ENCODE peak calls at places on chromosomes 12 and 14, in five cellular contexts. L is psoas muscle, E is uterus, Z is dorsolateral prefrontal cortex, B is lower lobe of right lung. A is an unnamed sample.

GRCh38 chr12:38116968-38117367 is 199.6 kb upstream of the ALG10B start:
- DNase-seq in E (no peak), Z (no peak), B (no peak), L (no peak), A (no peak)

GRCh38 chr14:33323979-33324378 is 385.3 kb downstream of the NPAS3 start:
- DNase-seq in E (no peak), B (no peak), Z (no peak), L (no peak), A (no peak)

GRCh38 chr14:36771256-36771655 is 109.6 kb downstream of the PAX9 start:
- DNase-seq in E (no peak), B (no peak), L (no peak), Z (no peak), A (no peak)

GRCh38 chr12:18683603-18684002 is 54.2 kb downstream of the PLCZ1 start:
- DNase-seq in E (no peak), B (no peak), Z (no peak), L (no peak), A (no peak)

GRCh38 chr12:54082402-54082892 is 28.8 kb downstream of the HOXC4 start:
- DNase-seq in B (no peak), E (peak; percentile 73), L (peak; percentile 57), Z (no peak), A (peak; percentile 29)

GRCh38 chr14:25006961-25007795 is 42.8 kb downstream of the STXBP6 start:
- DNase-seq in B (no peak), E (no peak), Z (no peak), L (no peak), A (no peak)

GRCh38 chr12:117596968-117597367 is 235.5 kb upstream of the NOS1 start:
- DNase-seq in L (no peak), Z (no peak), B (no peak), E (no peak), A (no peak)

GRCh38 chr14:77991128-77991772 is 178.9 kb upstream of the NRXN3 start:
- DNase-seq in E (no peak), B (no peak), L (no peak), Z (no peak), A (peak; percentile 66)

GRCh38 chr14:69990319-69990718 is 111.1 kb downstream of the SMOC1 start:
- DNase-seq in L (no peak), Z (no peak), E (no peak), B (no peak), A (no peak)

GRCh38 chr12:47604474-47604873 is 101.4 kb downstream of the RPAP3 start:
- DNase-seq in Z (no peak), L (no peak), E (no peak), B (no peak), A (no peak)

GRCh38 chr12:49131973-49132461 is 822 bp upstream of the TUBA1B start:
- DNase-seq in B (no peak), E (no peak), Z (no peak), L (no peak), A (peak; percentile 59)

GRCh38 chr12:14554281-14555008 is 13.2 kb downstream of the PLBD1 start:
- DNase-seq in E (peak; percentile 20), Z (peak; percentile 50), B (peak; percentile 94), L (peak; percentile 94), A (no peak)

GRCh38 chr12:124538194-124539082 is 29.0 kb downstream of the NCOR2 start:
- DNase-seq in Z (no peak), L (peak; percentile 51), E (no peak), B (no peak), A (no peak)

GRCh38 chr14:93976477-93977057 is at the start of gene ASB2:
- DNase-seq in E (peak; percentile 54), L (peak; percentile 76), Z (no peak), B (no peak), A (peak; percentile 69)

GRCh38 chr12:126726481-126727217 is 1540.3 kb upstream of the TMEM132C start:
- DNase-seq in E (no peak), Z (no peak), L (no peak), B (no peak), A (no peak)

GRCh38 chr14:94638330-94638729 is 26.1 kb downstream of the SERPINA3 start:
- DNase-seq in L (no peak), E (no peak), Z (no peak), B (no peak), A (no peak)

GRCh38 chr14:103808403-103809001 is 38.9 kb downstream of the PPP1R13B start:
- DNase-seq in L (peak; percentile 82), E (peak; percentile 70), Z (peak; percentile 59), B (peak; percentile 73), A (peak; percentile 91)

GRCh38 chr14:69045857-69046351 is 66.8 kb upstream of the ACTN1 start:
- DNase-seq in Z (no peak), L (no peak), E (no peak), B (no peak), A (no peak)

GRCh38 chr12:45637706-45638105 is 91.8 kb upstream of the ARID2 start:
- DNase-seq in Z (no peak), L (no peak), B (no peak), E (no peak), A (no peak)

GRCh38 chr12:124928095-124928911 is 13.9 kb upstream of the UBC start:
- DNase-seq in E (peak; percentile 84), B (peak; percentile 91), L (peak; percentile 92), Z (no peak), A (peak; percentile 50)

GRCh38 chr14:51318777-51319176 is 78.7 kb downstream of the TMX1 start:
- DNase-seq in L (no peak), B (no peak), E (no peak), Z (no peak), A (no peak)

GRCh38 chr12:48542300-48542928 is 17.0 kb downstream of the OR8S1 start:
- DNase-seq in L (no peak), Z (no peak), B (peak; percentile 62), E (no peak), A (peak; percentile 69)

GRCh38 chr12:52867636-52868035 is 18.8 kb upstream of the KRT78 start:
- DNase-seq in L (peak; percentile 77), B (peak; percentile 86), Z (no peak), E (no peak), A (no peak)

GRCh38 chr14:97056086-97056485 is 258.9 kb downstream of the VRK1 start:
- DNase-seq in B (no peak), L (no peak), E (no peak), Z (no peak), A (no peak)

GRCh38 chr14:24366664-24367505 is 1.1 kb upstream of the NFATC4 start:
- DNase-seq in Z (no peak), B (peak; percentile 94), L (peak; percentile 93), E (peak; percentile 96), A (peak; percentile 96)

GRCh38 chr12:570949-571794 is 92.1 kb downstream of the NINJ2 start:
- DNase-seq in E (peak; percentile 74), Z (no peak), B (peak; percentile 60), L (peak; percentile 89), A (no peak)

GRCh38 chr12:90280564-90281058 is 572.0 kb upstream of the ATP2B1 start:
- DNase-seq in Z (no peak), L (no peak), E (no peak), B (no peak), A (no peak)

GRCh38 chr12:124592050-124592449 is 24.6 kb upstream of the NCOR2 start:
- DNase-seq in B (no peak), Z (no peak), E (no peak), L (no peak), A (no peak)

GRCh38 chr14:30988509-30988908 is 36.9 kb upstream of the AP4S1 start:
- DNase-seq in Z (no peak), B (no peak), L (no peak), E (no peak), A (no peak)

DNA sequence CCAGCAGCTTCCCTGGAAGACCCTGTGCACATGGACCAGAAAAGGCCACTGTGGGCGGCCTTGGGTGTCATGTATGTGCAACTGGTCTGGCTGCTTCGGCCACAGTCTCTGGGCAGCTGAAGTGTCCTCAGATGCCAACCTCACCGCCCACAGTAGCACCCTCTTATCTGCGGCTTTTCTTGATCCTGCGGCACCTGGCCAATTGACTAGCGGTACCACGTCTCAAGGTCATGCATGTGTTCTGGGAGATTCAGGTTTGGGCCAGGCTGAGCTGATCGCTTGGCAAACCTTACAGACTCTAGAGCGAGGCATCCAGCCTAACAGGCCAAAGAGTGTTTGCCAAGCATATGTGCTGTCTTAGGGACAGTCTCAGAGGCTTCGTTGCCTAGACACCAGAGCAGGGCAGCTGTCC is 60.7 kb downstream of the CACNA1C start:
- DNase-seq in L (no peak), B (no peak), E (no peak), Z (no peak), A (no peak)
- H3K27me3 ChIP-seq in L (no peaks in the 10 kb centered on the region), B (no peaks in the 10 kb centered on the region), E (no peaks in the 10 kb centered on the region), Z (no peaks in the 10 kb centered on the region), A (no peaks in the 10 kb centered on the region)

DNA sequence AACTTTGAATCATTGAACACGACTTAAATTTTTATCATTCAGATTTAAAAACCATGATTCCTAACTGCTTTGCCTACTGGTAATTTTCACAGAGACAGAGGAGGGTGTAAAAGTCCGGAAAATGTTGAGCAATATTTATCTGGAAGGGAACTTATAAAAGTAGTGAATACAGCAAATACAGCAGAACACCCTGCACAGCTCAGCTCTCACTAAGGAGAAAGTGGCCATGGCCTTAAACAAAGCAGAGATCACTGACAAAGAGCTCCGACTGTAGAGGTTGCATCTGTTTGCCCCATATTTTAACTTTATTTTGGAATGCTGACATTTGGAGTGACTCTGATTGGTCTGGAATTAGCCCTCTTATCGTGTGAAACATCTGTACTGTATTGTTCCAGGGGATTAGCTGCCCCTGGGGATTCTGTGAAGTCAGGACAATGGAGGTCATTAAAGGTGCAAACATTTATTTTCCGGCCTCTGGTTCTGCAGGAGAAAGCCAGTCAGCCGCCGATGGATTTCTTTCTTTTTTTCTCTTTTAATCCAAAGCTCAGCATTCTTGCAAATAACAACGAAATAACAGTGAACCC is 1275.6 kb upstream of the FLRT2 start:
- DNase-seq in Z (no peak), L (no peak), B (no peak), E (no peak), A (no peak)
- H3K4me3 ChIP-seq in Z (no peak overlapping the region), L (no peak overlapping the region), B (no peak overlapping the region), E (no peak overlapping the region), A (no peak overlapping the region)

GRCh38 chr12:4807813-4808212 is 87.6 kb downstream of the GALNT8 start:
- DNase-seq in Z (no peak), L (no peak), B (no peak), E (no peak), A (no peak)

GRCh38 chr12:4810219-4810671 is 90.0 kb downstream of the GALNT8 start:
- DNase-seq in B (no peak), E (no peak), L (no peak), Z (no peak), A (no peak)

GRCh38 chr12:4807116-4807783 is 87.0 kb downstream of the GALNT8 start:
- DNase-seq in E (no peak), L (no peak), Z (no peak), B (no peak), A (no peak)

GRCh38 chr12:4809449-4810218 is 89.4 kb downstream of the GALNT8 start:
- DNase-seq in B (no peak), L (no peak), E (no peak), Z (no peak), A (no peak)

GRCh38 chr12:4809013-4809448 is 88.8 kb downstream of the GALNT8 start:
- DNase-seq in L (no peak), E (no peak), Z (no peak), B (no peak), A (no peak)
- H3K27me3 ChIP-seq in L (peaks cover 76% of the 10 kb centered on the region), E (no peaks in the 10 kb centered on the region), Z (no peaks in the 10 kb centered on the region), B (peaks cover 48% of the 10 kb centered on the region), A (no peaks in the 10 kb centered on the region)

DNA sequence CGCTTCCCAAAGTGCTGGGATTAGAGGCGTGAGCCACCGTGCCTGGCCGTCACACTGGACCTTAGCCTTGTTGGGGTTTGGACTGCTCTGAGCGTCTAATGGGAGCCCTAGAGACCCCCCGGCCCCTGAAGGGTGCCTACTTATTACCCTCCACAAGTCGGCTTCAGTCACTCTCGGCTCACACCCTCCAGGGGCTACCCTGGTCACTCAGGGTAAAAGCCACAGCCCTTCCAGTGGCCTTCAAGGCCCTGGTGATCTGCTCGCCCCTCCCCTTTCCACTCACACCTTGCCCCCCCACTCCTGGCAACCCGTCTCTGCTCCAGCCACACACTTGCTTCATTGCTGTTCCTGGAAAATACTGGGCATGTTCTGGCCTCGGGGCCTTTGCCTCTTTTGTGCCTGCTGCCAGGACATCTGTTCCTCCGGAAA is 3.6 kb upstream of the MORN3 start:
- DNase-seq in E (no peak), Z (no peak), B (no peak), L (no peak), A (peak; percentile 46)
- H3K4me3 ChIP-seq in E (no peak overlapping the region), Z (peak overlapping the region; percentile 54), B (peak overlapping the region; percentile 57), L (peak overlapping the region; percentile 61), A (peak overlapping the region; percentile 65)